ENCODE peak calls at places on chromosomes 3 and 15, in six cellular contexts. S is pons; Y is ELR; N is stimulated activated CD8-positive, alpha-beta memory T cell treated with anti-CD3 and anti-CD28 coated beads, Interleukin-12 subunit alpha, Interleukin-12 subunit beta, amount 100 ng/mL, for 4 hours; A is activated T-helper 1 cell treated with Interleukin-2 at 50 U/mL for 16 hours; W is right cardiac atrium. H is an unnamed sample.

GRCh38 chr15:58243083-58243482 is 104.9 kb downstream of the AQP9 start:
- DNase-seq in Y (no peak), N (no peak), W (no peak), A (no peak), S (no peak), H (no peak)

GRCh38 chr3:188274249-188274915 is 120.4 kb downstream of the LPP start:
- DNase-seq in Y (peak; percentile 45), W (no peak), A (no peak), N (no peak), S (no peak), H (no peak)

GRCh38 chr3:25045291-25045690 is 382.8 kb upstream of the RARB start:
- DNase-seq in S (peak; percentile 94), N (no peak), Y (no peak), W (no peak), A (no peak), H (no peak)

GRCh38 chr3:134854285-134854684 is 59.2 kb downstream of the EPHB1 start:
- DNase-seq in N (no peak), S (no peak), W (no peak), Y (no peak), A (no peak), H (no peak)

GRCh38 chr15:25181290-25182097 is 226.7 kb downstream of the SNRPN start:
- DNase-seq in N (no peak), S (no peak), A (no peak), Y (no peak), W (peak; percentile 4), H (peak; percentile 9)

GRCh38 chr3:193297421-193297820 is 56.4 kb downstream of the PLAAT1 start:
- DNase-seq in W (no peak), Y (peak; percentile 72), A (no peak), S (no peak), N (no peak), H (no peak)

GRCh38 chr15:91515188-91515754 is 338.2 kb upstream of the SLCO3A1 start:
- DNase-seq in N (no peak), A (no peak), S (no peak), Y (peak; percentile 62), W (peak; percentile 60), H (peak; percentile 53)

GRCh38 chr3:73451276-73451973 is 173.3 kb downstream of the PDZRN3 start:
- DNase-seq in W (no peak), A (no peak), N (no peak), Y (no peak), S (no peak), H (no peak)

GRCh38 chr3:28210968-28211713 is 30.3 kb upstream of the CMC1 start:
- DNase-seq in N (no peak), W (no peak), A (no peak), S (no peak), Y (no peak), H (no peak)

GRCh38 chr3:48511551-48511950 is 7.6 kb upstream of the SHISA5 start:
- DNase-seq in Y (no peak), N (no peak), A (no peak), W (no peak), S (no peak), H (no peak)

GRCh38 chr3:59313365-59313764 is 263.5 kb upstream of the CFAP20DC start:
- DNase-seq in S (peak; percentile 39), Y (peak; percentile 1), N (peak; percentile 1), W (peak; percentile 57), A (no peak), H (peak; percentile 62)

GRCh38 chr3:39474126-39474515 is 6.6 kb downstream of the MOBP start:
- DNase-seq in W (no peak), N (no peak), Y (no peak), S (no peak), A (no peak), H (no peak)

GRCh38 chr3:188123170-188123920 is 30.6 kb upstream of the LPP start:
- DNase-seq in W (no peak), N (no peak), A (no peak), S (no peak), Y (no peak), H (no peak)

GRCh38 chr3:143084856-143085731 is 34.5 kb upstream of the CHST2 start:
- DNase-seq in Y (peak; percentile 83), W (no peak), S (no peak), A (no peak), N (no peak), H (peak; percentile 27)

GRCh38 chr3:44125882-44126281 is 115.8 kb upstream of the TOPAZ1 start:
- DNase-seq in A (no peak), Y (no peak), S (no peak), W (no peak), N (no peak), H (peak; percentile 28)

GRCh38 chr3:54349231-54349647 is 226.9 kb downstream of the CACNA2D3 start:
- DNase-seq in W (no peak), Y (no peak), N (no peak), A (no peak), S (no peak), H (no peak)

GRCh38 chr3:133472242-133472641 is 72.4 kb downstream of the BFSP2 start:
- DNase-seq in N (no peak), S (no peak), A (no peak), Y (peak; percentile 54), W (peak; percentile 29), H (no peak)

GRCh38 chr3:58419782-58420512 is 13.7 kb downstream of the PDHB start:
- DNase-seq in S (no peak), Y (peak; percentile 65), W (peak; percentile 78), A (no peak), N (no peak), H (peak; percentile 68)

H was measured in left cardiac atrium.